ENCODE peak calls at places on chromosomes 11 and 22, in five cellular contexts. N, U, P, B and K are unnamed samples.

GRCh38 chr11:130651266-130651855 is 202.9 kb downstream of the ADAMTS15 start:
- DNase-seq in N (no peak), U (no peak), P (no peak), B (no peak), K (no peak)

GRCh38 chr11:117723625-117724024 is 73.4 kb downstream of the DSCAML1 start:
- DNase-seq in N (no peak), U (no peak), P (no peak), B (no peak), K (no peak)

GRCh38 chr11:122140535-122140934 is 24.5 kb upstream of the BLID start:
- DNase-seq in N (no peak), U (no peak), P (no peak), B (no peak), K (no peak)

GRCh38 chr11:64206457-64207246 is at the start of gene FERMT3:
- DNase-seq in N (peak), U (no peak), P (no peak), B (peak), K (peak)

GRCh38 chr22:25482868-25483639 is 81.4 kb upstream of the GRK3 start:
- DNase-seq in N (no peak), U (no peak), P (no peak), B (no peak), K (no peak)

GRCh38 chr11:119618208-119618909 is 110.6 kb downstream of the NECTIN1 start:
- DNase-seq in N (no peak), U (peak), P (no peak), B (no peak), K (peak)

GRCh38 chr11:95145430-95146063 is 55.9 kb downstream of the ENDOD1 start:
- DNase-seq in N (no peak), U (no peak), P (no peak), B (no peak), K (no peak)

GRCh38 chr11:72349616-72350218 is 84.6 kb downstream of the CLPB start:
- DNase-seq in N (no peak), U (no peak), P (no peak), B (peak), K (peak)

GRCh38 chr22:22111267-22111751 is 128.7 kb upstream of the TOP3B start:
- DNase-seq in N (peak), U (no peak), P (peak), B (peak), K (no peak)

GRCh38 chr11:69984457-69985261 is 93.5 kb upstream of the ANO1 start:
- DNase-seq in N (no peak), U (no peak), P (no peak), B (no peak), K (no peak)

GRCh38 chr22:45580703-45581381 is 78.2 kb downstream of the FBLN1 start:
- DNase-seq in N (no peak), U (no peak), P (no peak), B (no peak), K (peak)

GRCh38 chr11:46305295-46305694 is 27.8 kb downstream of the CREB3L1 start:
- DNase-seq in N (no peak), U (peak), P (no peak), B (no peak), K (peak)

GRCh38 chr11:124884869-124885479 is 12.7 kb downstream of the ROBO4 start:
- DNase-seq in N (no peak), U (no peak), P (no peak), B (no peak), K (no peak)
- TF ChIP-seq MYC in N (no peak), U (no peak), P (no peak), B (no peak), K (no peak)

GRCh38 chr22:35352214-35353111 is 28.4 kb upstream of the HMOX1 start:
- DNase-seq in N (no peak), U (peak), P (peak), B (no peak), K (peak)
- TF ChIP-seq MYC in N (no peak), U (no peak), P (no peak), B (no peak), K (no peak)

DNA sequence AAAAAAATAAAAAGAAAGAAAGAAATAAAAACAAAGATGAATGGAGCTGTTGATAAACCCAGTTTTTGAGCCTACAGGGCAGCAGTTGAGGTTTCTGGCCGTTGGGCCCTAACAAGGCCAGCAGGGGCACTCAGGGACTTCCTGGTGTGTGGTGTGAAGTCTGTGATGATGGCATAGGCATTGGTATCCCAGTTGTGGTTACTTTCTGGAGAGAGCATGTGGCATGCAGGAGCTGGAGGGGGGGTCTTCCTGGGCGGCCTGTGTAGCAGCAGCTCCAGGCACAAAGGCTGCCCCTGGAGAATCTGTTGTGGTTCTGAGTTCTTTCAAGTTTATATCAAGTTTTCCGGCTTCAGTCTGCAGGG is 2.0 kb upstream of the TXNRD2 start:
- DNase-seq in N (no peak), U (peak), P (peak), B (no peak), K (peak)
- TF ChIP-seq MYC in N (no peak), U (no peak), P (no peak), B (no peak), K (peak)

DNA sequence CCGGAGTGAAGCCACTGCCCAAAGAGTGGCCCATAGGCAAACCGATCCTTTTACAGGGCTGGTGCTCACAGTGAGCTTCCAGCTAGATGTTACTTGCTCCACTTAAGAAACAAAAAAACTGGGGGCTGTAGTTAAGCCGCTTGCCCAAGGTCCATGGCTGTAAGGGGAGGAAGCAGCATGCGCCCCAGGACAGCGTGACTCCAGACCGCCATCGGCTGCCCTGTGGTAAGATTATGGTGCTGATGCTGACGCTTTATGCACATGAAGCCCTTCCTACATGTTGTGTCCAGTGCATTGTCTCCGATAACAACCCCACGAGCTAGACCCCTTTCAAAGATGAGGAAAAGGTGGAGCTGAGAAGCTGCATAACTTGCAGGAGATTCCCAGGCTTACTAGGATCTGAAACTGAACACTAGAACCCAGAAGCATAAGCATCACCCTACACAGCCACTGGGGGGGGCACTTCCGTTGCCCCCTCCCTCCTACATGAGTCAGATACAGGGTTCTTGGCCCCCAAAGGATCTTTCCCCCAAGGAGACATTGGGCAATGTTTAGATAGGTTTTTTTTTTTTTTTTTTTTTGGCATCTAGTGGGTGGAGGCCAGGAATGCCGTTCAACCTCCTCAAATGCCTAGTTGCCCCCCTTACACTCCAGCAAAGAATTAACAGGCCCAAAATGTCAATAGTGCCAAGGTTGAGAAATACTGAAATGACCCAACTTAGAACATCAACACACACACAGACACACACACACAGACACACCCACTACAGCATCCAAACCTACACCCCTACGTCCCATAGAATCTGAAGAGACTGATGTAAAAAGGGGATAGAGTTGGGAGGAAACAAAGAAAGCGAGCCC is 53.9 kb downstream of the MN1 start:
- DNase-seq in N (no peak), U (no peak), P (no peak), B (peak), K (peak)
- TF ChIP-seq MYC in N (no peak), U (no peak), P (no peak), B (no peak), K (no peak)